ENCODE peak calls at places on chromosomes 1 and 21, in seven cellular contexts. B, F, S, Z, N, L and C are unnamed samples.
A peak's percentile ranks its signal among the peaks of the same experiment; 100 is the strongest.

GRCh38 chr1:65812065-65812464 is 19.4 kb downstream of the PDE4B start:
- DNase-seq in Z (peak; percentile 86), F (peak; percentile 82), B (no peak), S (no peak), L (peak; percentile 72), N (peak; percentile 25), C (peak; percentile 96)

GRCh38 chr21:45981641-45982255 is at the start of gene COL6A1:
- DNase-seq in F (peak; percentile 50), S (no peak), L (no peak), B (peak; percentile 48), Z (no peak), N (peak; percentile 66), C (peak; percentile 68)

GRCh38 chr1:165116732-165117131 is 239.8 kb downstream of the LMX1A start:
- DNase-seq in F (peak; percentile 97), Z (peak; percentile 62), L (no peak), N (no peak), B (no peak), S (peak; percentile 74), C (peak; percentile 91)

GRCh38 chr1:241325441-241325840 is 31.6 kb downstream of the RGS7 start:
- DNase-seq in F (no peak), L (no peak), N (no peak), S (no peak), Z (no peak), B (no peak), C (no peak)

GRCh38 chr1:233790662-233791371 is 113.7 kb upstream of the SLC35F3 start:
- DNase-seq in F (peak; percentile 87), L (peak; percentile 3), S (peak; percentile 75), Z (peak; percentile 2), B (peak; percentile 21), N (no peak), C (peak; percentile 64)

GRCh38 chr1:171494086-171494485 is 8.8 kb downstream of the PRRC2C start:
- DNase-seq in S (no peak), L (no peak), N (no peak), F (no peak), Z (no peak), B (no peak), C (no peak)

GRCh38 chr1:161989108-161989507 is 34.6 kb downstream of the OLFML2B start:
- DNase-seq in Z (no peak), F (peak; percentile 45), B (no peak), N (no peak), L (no peak), S (peak; percentile 31), C (peak; percentile 64)

GRCh38 chr1:66733348-66734017 is 18.8 kb upstream of the DYNLT5 start:
- DNase-seq in Z (peak; percentile 14), N (no peak), L (no peak), S (peak; percentile 1), B (no peak), F (peak; percentile 68), C (peak; percentile 28)

GRCh38 chr21:43318841-43319781 is 107.8 kb downstream of the SIK1 start:
- DNase-seq in S (peak; percentile 55), F (peak; percentile 62), Z (peak; percentile 80), B (no peak), N (peak; percentile 17), L (peak; percentile 16), C (peak; percentile 78)

GRCh38 chr1:201488817-201489581 is 17.9 kb downstream of the CSRP1 start:
- DNase-seq in S (peak; percentile 90), L (peak; percentile 78), F (peak; percentile 94), Z (peak; percentile 91), B (no peak), N (peak; percentile 90), C (peak; percentile 96)

GRCh38 chr1:19814681-19815503 is at the start of gene RNF186:
- DNase-seq in L (no peak), N (peak; percentile 83), B (peak; percentile 86), S (no peak), F (peak; percentile 18), Z (no peak), C (no peak)

GRCh38 chr1:17646444-17647287 is 107.2 kb downstream of the ARHGEF10L start:
- DNase-seq in S (no peak), B (no peak), L (no peak), F (no peak), Z (no peak), N (no peak), C (no peak)

GRCh38 chr1:84720275-84720780 is 30.1 kb upstream of the SSX2IP start:
- DNase-seq in B (no peak), F (no peak), N (no peak), S (no peak), L (no peak), Z (no peak), C (no peak)

GRCh38 chr1:82464362-82464931 is 663.7 kb downstream of the ADGRL2 start:
- DNase-seq in B (no peak), F (peak; percentile 48), S (no peak), Z (peak; percentile 40), L (no peak), N (peak; percentile 61), C (peak; percentile 42)

GRCh38 chr1:170214117-170214979 is 68.6 kb downstream of the NTMT2 start:
- DNase-seq in N (no peak), Z (no peak), L (no peak), S (no peak), F (no peak), B (no peak), C (peak; percentile 44)

GRCh38 chr21:44911066-44911383 is 9.7 kb downstream of the ITGB2 start:
- DNase-seq in S (no peak), B (no peak), F (no peak), Z (no peak), N (no peak), L (no peak), C (no peak)

GRCh38 chr21:44910229-44911065 is 10.3 kb downstream of the ITGB2 start:
- DNase-seq in B (no peak), F (no peak), L (no peak), S (no peak), Z (no peak), N (no peak), C (no peak)

GRCh38 chr21:44912158-44912473 is 8.6 kb downstream of the ITGB2 start:
- DNase-seq in N (peak; percentile 74), S (no peak), B (no peak), F (no peak), L (no peak), Z (no peak), C (no peak)

GRCh38 chr21:44909719-44910118 is 11.0 kb downstream of the ITGB2 start:
- DNase-seq in Z (no peak), N (no peak), L (no peak), F (no peak), S (no peak), B (no peak), C (no peak)

DNA sequence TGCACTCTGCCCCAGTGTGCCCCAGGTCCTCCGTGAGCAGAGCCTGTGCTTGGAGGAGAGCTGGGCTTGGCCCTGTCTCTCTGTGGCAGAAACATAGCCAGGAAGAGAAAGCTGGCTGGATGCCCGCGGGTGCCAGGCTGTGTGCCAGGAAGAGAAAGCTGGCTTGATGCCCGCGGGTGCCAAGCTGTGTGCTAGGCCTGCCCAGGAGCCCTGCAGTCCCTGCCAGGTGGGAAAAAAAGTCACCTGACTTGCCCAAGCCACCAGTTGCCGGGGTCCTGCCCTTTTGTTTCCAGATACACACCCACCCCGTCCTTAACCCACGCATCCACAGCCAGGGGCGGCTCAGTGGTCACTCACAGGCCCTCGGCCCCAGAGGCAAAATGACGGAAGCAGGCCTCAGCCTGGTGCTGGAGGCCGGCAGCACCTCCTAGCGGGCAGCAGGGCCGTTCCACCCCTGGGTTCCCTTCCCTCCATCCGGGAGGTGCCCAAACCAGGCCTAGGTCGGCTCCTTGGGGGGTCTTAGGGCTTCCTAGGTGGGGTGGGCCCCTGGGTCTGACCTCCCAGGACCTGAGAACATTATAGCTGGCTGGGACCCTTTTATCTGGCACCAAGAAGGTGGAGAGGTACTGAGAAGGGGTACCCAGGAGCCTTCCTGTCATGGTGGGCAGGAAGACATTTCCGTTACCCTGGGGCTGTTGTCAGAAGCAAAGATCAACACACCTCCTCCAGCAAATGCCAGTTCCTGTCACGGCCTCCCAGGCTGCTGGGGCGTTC is 9.1 kb downstream of the ITGB2 start:
- DNase-seq in B (peak; percentile 85), N (peak; percentile 82), Z (no peak), F (peak; percentile 92), L (no peak), S (peak; percentile 56), C (no peak)
- H3K4me3 ChIP-seq in B (no peak overlapping the region), N (peak overlapping the region; percentile 28), Z (no peak overlapping the region), F (no peak overlapping the region), L (no peak overlapping the region), S (no peak overlapping the region), C (no peak overlapping the region)

GRCh38 chr1:182960046-182960445 is 7.1 kb upstream of the SHCBP1L start:
- DNase-seq in N (no peak), S (no peak), F (no peak), B (no peak), Z (no peak), L (no peak), C (no peak)
- H3K4me3 ChIP-seq in N (no peak overlapping the region), S (no peak overlapping the region), F (no peak overlapping the region), B (no peak overlapping the region), Z (no peak overlapping the region), L (no peak overlapping the region), C (no peak overlapping the region)

DNA sequence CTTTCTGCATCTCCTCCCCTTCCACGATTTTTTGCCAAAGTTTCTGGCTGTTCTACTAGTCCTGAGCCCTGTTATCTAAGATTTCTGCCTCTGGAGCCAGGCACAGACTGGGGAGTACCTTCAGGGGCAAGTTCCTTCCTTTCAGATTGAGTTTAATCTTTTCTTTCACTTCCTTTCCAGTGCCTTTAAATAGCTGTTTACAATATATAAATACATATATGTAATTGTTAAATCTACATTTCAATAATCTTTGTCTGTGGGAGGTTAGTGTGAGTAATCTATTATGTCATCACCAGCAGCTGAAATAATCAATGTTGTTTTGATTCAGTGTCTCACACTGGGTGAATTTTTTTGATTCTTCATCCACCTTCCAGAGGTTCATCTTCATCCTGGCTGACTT is 31.8 kb downstream of the DIPK1A start:
- DNase-seq in B (no peak), Z (no peak), F (peak; percentile 6), L (no peak), S (no peak), N (no peak), C (peak; percentile 35)
- H3K4me3 ChIP-seq in B (no peak overlapping the region), Z (no peak overlapping the region), F (no peak overlapping the region), L (no peak overlapping the region), S (no peak overlapping the region), N (no peak overlapping the region), C (no peak overlapping the region)

GRCh38 chr21:33273044-33273443 is 6.9 kb downstream of the IL10RB start:
- DNase-seq in N (no peak), F (peak; percentile 24), S (no peak), Z (peak; percentile 14), B (no peak), L (no peak), C (no peak)

GRCh38 chr21:33268392-33268735 is 2.2 kb downstream of the IL10RB start:
- DNase-seq in S (no peak), N (no peak), B (no peak), L (no peak), F (no peak), Z (no peak), C (no peak)

GRCh38 chr21:33267250-33267649 is 1.1 kb downstream of the IL10RB start:
- DNase-seq in S (no peak), Z (no peak), L (no peak), F (no peak), N (no peak), B (no peak), C (no peak)

GRCh38 chr21:33268736-33269441 is 2.7 kb downstream of the IL10RB start:
- DNase-seq in F (peak; percentile 96), B (peak; percentile 93), Z (no peak), L (no peak), S (peak; percentile 22), N (peak; percentile 93), C (no peak)

DNA sequence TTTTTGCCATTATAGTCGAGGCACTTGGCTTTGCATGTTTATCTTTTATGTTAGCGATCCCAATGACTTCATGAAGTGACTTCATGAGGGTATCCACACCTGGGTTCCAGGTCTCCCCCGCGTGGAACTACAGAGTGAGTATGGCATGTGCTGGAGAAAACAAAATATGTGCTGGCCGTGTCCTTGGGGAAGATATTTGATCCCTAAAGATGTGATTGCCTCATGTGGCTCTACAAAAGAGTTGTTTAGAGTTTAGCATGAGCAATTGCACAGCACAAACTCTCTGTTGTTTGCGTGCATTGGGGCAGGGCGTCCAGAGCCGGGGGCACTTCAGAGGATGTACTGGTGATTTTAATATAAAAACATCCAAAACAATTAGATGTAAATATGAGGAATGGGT is 4.8 kb downstream of the IL10RB start:
- DNase-seq in L (no peak), F (no peak), N (no peak), B (no peak), Z (no peak), S (no peak), C (no peak)
- H3K4me3 ChIP-seq in L (no peak overlapping the region), F (no peak overlapping the region), N (no peak overlapping the region), B (no peak overlapping the region), Z (no peak overlapping the region), S (no peak overlapping the region), C (no peak overlapping the region)